ENCODE peak calls at places on chromosome 9, in four cellular contexts. B, T, U and A are unnamed samples.

GRCh38 chr9:123194023-123194422 is 74.4 kb downstream of the STRBP start:
- DNase-seq in B (no peak), T (no peak), U (no peak), A (no peak)

GRCh38 chr9:84323777-84324317 is 16.7 kb downstream of the SLC28A3 start:
- DNase-seq in B (no peak), U (no peak), T (no peak), A (no peak)

GRCh38 chr9:119273984-119274665 is 95.1 kb downstream of the BRINP1 start:
- DNase-seq in U (no peak), B (no peak), T (no peak), A (no peak)

GRCh38 chr9:35026671-35027070 is 37.1 kb downstream of the DNAJB5 start:
- DNase-seq in T (no peak), B (no peak), U (no peak), A (no peak)

GRCh38 chr9:137478613-137479314 is 19.6 kb upstream of the NSMF start:
- DNase-seq in U (no peak), B (peak), T (no peak), A (no peak)

GRCh38 chr9:116267021-116267420 is 113.4 kb downstream of the PAPPA start:
- DNase-seq in U (no peak), B (peak), T (no peak), A (no peak)

GRCh38 chr9:24487250-24487861 is 58.3 kb downstream of the IZUMO3 start:
- DNase-seq in T (no peak), B (no peak), U (no peak), A (no peak)

GRCh38 chr9:90956026-90956810 is 154.6 kb downstream of the SYK start:
- DNase-seq in T (no peak), U (no peak), B (peak), A (no peak)

GRCh38 chr9:38280251-38280800 is 112.2 kb upstream of the ALDH1B1 start:
- DNase-seq in B (no peak), T (no peak), U (no peak), A (no peak)

GRCh38 chr9:68546596-68547390 is 6.1 kb upstream of the TMEM252 start:
- DNase-seq in U (no peak), T (no peak), B (no peak), A (no peak)

GRCh38 chr9:73155389-73155788 is 3.7 kb downstream of the ANXA1 start:
- DNase-seq in B (peak), U (no peak), T (no peak), A (no peak)

GRCh38 chr9:106888992-106889631 is 26.1 kb downstream of the ZNF462 start:
- DNase-seq in U (no peak), T (peak), B (no peak), A (no peak)

GRCh38 chr9:16207161-16207560 is 654.3 kb downstream of the CCDC171 start:
- DNase-seq in T (no peak), B (peak), U (no peak), A (peak)

GRCh38 chr9:89114741-89115140 is 63.9 kb downstream of the SHC3 start:
- DNase-seq in U (no peak), B (no peak), T (no peak), A (no peak)

GRCh38 chr9:133953621-133953975 is 38.5 kb downstream of the VAV2 start:
- DNase-seq in U (no peak), T (no peak), B (no peak), A (no peak)

GRCh38 chr9:94952553-94953373 is 226.3 kb downstream of the AOPEP start:
- DNase-seq in B (no peak), U (no peak), T (no peak), A (no peak)

GRCh38 chr9:108650826-108651225 is 205.0 kb downstream of the ACTL7B start:
- DNase-seq in U (no peak), T (no peak), B (no peak), A (no peak)

GRCh38 chr9:130854086-130854485 is 19.0 kb downstream of the ABL1 start:
- DNase-seq in U (no peak), B (peak), T (no peak), A (no peak)

GRCh38 chr9:70229579-70229978 is 29.2 kb upstream of the SMC5 start:
- DNase-seq in U (no peak), T (no peak), B (peak), A (no peak)

GRCh38 chr9:8717146-8717545 is 917.6 kb upstream of the DMAC1 start:
- DNase-seq in B (no peak), U (no peak), T (no peak), A (no peak)

GRCh38 chr9:71716138-71716909 is 52.0 kb downstream of the CEMIP2 start:
- DNase-seq in T (no peak), B (no peak), U (no peak), A (no peak)

GRCh38 chr9:22134390-22134789 is 125.3 kb upstream of the CDKN2B start:
- DNase-seq in B (no peak), T (no peak), U (no peak), A (no peak)

GRCh38 chr9:74760031-74760700 is 127.6 kb downstream of the TRPM6 start:
- DNase-seq in B (peak), U (no peak), T (no peak), A (no peak)

GRCh38 chr9:33180526-33181184 is 13.5 kb upstream of the B4GALT1 start:
- DNase-seq in U (no peak), B (peak), T (no peak), A (no peak)

GRCh38 chr9:80881946-80882345 is 807.4 kb downstream of the TLE1 start:
- DNase-seq in B (no peak), U (no peak), T (no peak), A (no peak)

GRCh38 chr9:297104-297794 is 82.6 kb downstream of the DOCK8 start:
- DNase-seq in B (no peak), T (peak), U (no peak), A (peak)